ENCODE peak calls at places on chromosomes 3 and 15, in eight cellular contexts. One of them, this sample, is unnamed.

GRCh38 chr15:27077790-27078189 is 106.8 kb downstream of the GABRG3 start:
- DNase-seq in mesenchymal stem cell: no peak
- DNase-seq in psoas muscle: no peak
- DNase-seq in colonic mucosa: no peak
- DNase-seq in tibial nerve: no peak
- DNase-seq in fibroblast of lung: no peak
- DNase-seq in aorta: no peak
- DNase-seq in CD4-positive, alpha-beta T cell: no peak
- DNase-seq in this sample: no peak

GRCh38 chr3:126956361-126956760 is 26.6 kb upstream of the PLXNA1 start:
- DNase-seq in mesenchymal stem cell: no peak
- DNase-seq in psoas muscle: no peak
- DNase-seq in colonic mucosa: no peak
- DNase-seq in tibial nerve: no peak
- DNase-seq in fibroblast of lung: no peak
- DNase-seq in aorta: peak; percentile 33
- DNase-seq in CD4-positive, alpha-beta T cell: no peak
- DNase-seq in this sample: no peak

GRCh38 chr3:13780432-13781173 is 99.3 kb downstream of the WNT7A start:
- DNase-seq in mesenchymal stem cell: no peak
- DNase-seq in psoas muscle: no peak
- DNase-seq in colonic mucosa: no peak
- DNase-seq in tibial nerve: no peak
- DNase-seq in fibroblast of lung: no peak
- DNase-seq in aorta: peak; percentile 30
- DNase-seq in CD4-positive, alpha-beta T cell: no peak
- DNase-seq in this sample: no peak

GRCh38 chr3:136042608-136043221 is 77.2 kb downstream of the PPP2R3A start:
- DNase-seq in mesenchymal stem cell: peak; percentile 66
- DNase-seq in psoas muscle: no peak
- DNase-seq in colonic mucosa: no peak
- DNase-seq in tibial nerve: no peak
- DNase-seq in fibroblast of lung: peak; percentile 79
- DNase-seq in aorta: no peak
- DNase-seq in CD4-positive, alpha-beta T cell: no peak
- DNase-seq in this sample: peak; percentile 13

GRCh38 chr3:161108840-161109239 is 3.7 kb upstream of the B3GALNT1 start:
- DNase-seq in mesenchymal stem cell: peak; percentile 30
- DNase-seq in psoas muscle: no peak
- DNase-seq in colonic mucosa: no peak
- DNase-seq in tibial nerve: no peak
- DNase-seq in fibroblast of lung: peak; percentile 51
- DNase-seq in aorta: no peak
- DNase-seq in CD4-positive, alpha-beta T cell: no peak
- DNase-seq in this sample: no peak

GRCh38 chr15:27592036-27592725 is 506.9 kb downstream of the OCA2 start:
- DNase-seq in mesenchymal stem cell: no peak
- DNase-seq in psoas muscle: no peak
- DNase-seq in colonic mucosa: no peak
- DNase-seq in tibial nerve: no peak
- DNase-seq in fibroblast of lung: peak; percentile 28
- DNase-seq in aorta: no peak
- DNase-seq in CD4-positive, alpha-beta T cell: no peak
- DNase-seq in this sample: no peak

GRCh38 chr3:56314842-56315241 is 153.4 kb downstream of the ERC2 start:
- DNase-seq in mesenchymal stem cell: peak; percentile 49
- DNase-seq in psoas muscle: peak; percentile 29
- DNase-seq in colonic mucosa: no peak
- DNase-seq in tibial nerve: no peak
- DNase-seq in fibroblast of lung: peak; percentile 11
- DNase-seq in aorta: no peak
- DNase-seq in CD4-positive, alpha-beta T cell: no peak
- DNase-seq in this sample: no peak

GRCh38 chr3:50204804-50205718 is at the start of gene SLC38A3:
- DNase-seq in mesenchymal stem cell: no peak
- DNase-seq in psoas muscle: no peak
- DNase-seq in colonic mucosa: no peak
- DNase-seq in tibial nerve: no peak
- DNase-seq in fibroblast of lung: no peak
- DNase-seq in aorta: no peak
- DNase-seq in CD4-positive, alpha-beta T cell: no peak
- DNase-seq in this sample: no peak

GRCh38 chr3:112579697-112580096 is 17.9 kb downstream of the SLC35A5 start:
- DNase-seq in mesenchymal stem cell: no peak
- DNase-seq in psoas muscle: no peak
- DNase-seq in colonic mucosa: no peak
- DNase-seq in tibial nerve: no peak
- DNase-seq in fibroblast of lung: peak; percentile 4
- DNase-seq in aorta: no peak
- DNase-seq in CD4-positive, alpha-beta T cell: no peak
- DNase-seq in this sample: no peak

GRCh38 chr3:197882580-197882979 is 67.4 kb upstream of the RPL35A start:
- DNase-seq in mesenchymal stem cell: no peak
- DNase-seq in psoas muscle: no peak
- DNase-seq in colonic mucosa: no peak
- DNase-seq in tibial nerve: no peak
- DNase-seq in fibroblast of lung: no peak
- DNase-seq in aorta: no peak
- DNase-seq in CD4-positive, alpha-beta T cell: no peak
- DNase-seq in this sample: no peak

GRCh38 chr3:18656410-18656809 is 231.3 kb upstream of the SATB1 start:
- DNase-seq in mesenchymal stem cell: no peak
- DNase-seq in psoas muscle: no peak
- DNase-seq in colonic mucosa: no peak
- DNase-seq in tibial nerve: no peak
- DNase-seq in fibroblast of lung: no peak
- DNase-seq in aorta: no peak
- DNase-seq in CD4-positive, alpha-beta T cell: no peak
- DNase-seq in this sample: no peak

GRCh38 chr15:52107238-52107637 is 5.3 kb downstream of the BCL2L10 start:
- DNase-seq in mesenchymal stem cell: no peak
- DNase-seq in psoas muscle: no peak
- DNase-seq in colonic mucosa: no peak
- DNase-seq in tibial nerve: no peak
- DNase-seq in fibroblast of lung: no peak
- DNase-seq in aorta: no peak
- DNase-seq in CD4-positive, alpha-beta T cell: no peak
- DNase-seq in this sample: no peak

GRCh38 chr3:184154909-184155643 is at the start of gene DVL3:
- DNase-seq in mesenchymal stem cell: peak; percentile 64
- DNase-seq in psoas muscle: peak; percentile 80
- DNase-seq in colonic mucosa: peak; percentile 61
- DNase-seq in tibial nerve: peak; percentile 33
- DNase-seq in fibroblast of lung: peak; percentile 71
- DNase-seq in aorta: peak; percentile 81
- DNase-seq in CD4-positive, alpha-beta T cell: peak; percentile 29
- DNase-seq in this sample: peak; percentile 45

GRCh38 chr15:89652131-89652530 is 3.1 kb downstream of the KIF7 start:
- DNase-seq in mesenchymal stem cell: no peak
- DNase-seq in psoas muscle: no peak
- DNase-seq in colonic mucosa: no peak
- DNase-seq in tibial nerve: no peak
- DNase-seq in fibroblast of lung: no peak
- DNase-seq in aorta: no peak
- DNase-seq in CD4-positive, alpha-beta T cell: no peak
- DNase-seq in this sample: no peak

GRCh38 chr15:33293619-33294309 is 17.0 kb upstream of the RYR3 start:
- DNase-seq in mesenchymal stem cell: no peak
- DNase-seq in psoas muscle: no peak
- DNase-seq in colonic mucosa: no peak
- DNase-seq in tibial nerve: no peak
- DNase-seq in fibroblast of lung: peak; percentile 23
- DNase-seq in aorta: no peak
- DNase-seq in CD4-positive, alpha-beta T cell: no peak
- DNase-seq in this sample: no peak

GRCh38 chr3:8239718-8240698 is 261.6 kb upstream of the LMCD1 start:
- DNase-seq in mesenchymal stem cell: peak; percentile 62
- DNase-seq in psoas muscle: no peak
- DNase-seq in colonic mucosa: peak; percentile 25
- DNase-seq in tibial nerve: no peak
- DNase-seq in fibroblast of lung: peak; percentile 73
- DNase-seq in aorta: no peak
- DNase-seq in CD4-positive, alpha-beta T cell: peak; percentile 6
- DNase-seq in this sample: peak; percentile 1

GRCh38 chr3:57709559-57709958 is 16.7 kb upstream of the DENND6A start:
- DNase-seq in mesenchymal stem cell: no peak
- DNase-seq in psoas muscle: no peak
- DNase-seq in colonic mucosa: no peak
- DNase-seq in tibial nerve: no peak
- DNase-seq in fibroblast of lung: no peak
- DNase-seq in aorta: no peak
- DNase-seq in CD4-positive, alpha-beta T cell: no peak
- DNase-seq in this sample: no peak

GRCh38 chr15:89035658-89036057 is 52.6 kb upstream of the ABHD2 start:
- DNase-seq in mesenchymal stem cell: no peak
- DNase-seq in psoas muscle: no peak
- DNase-seq in colonic mucosa: no peak
- DNase-seq in tibial nerve: no peak
- DNase-seq in fibroblast of lung: no peak
- DNase-seq in aorta: no peak
- DNase-seq in CD4-positive, alpha-beta T cell: no peak
- DNase-seq in this sample: no peak

GRCh38 chr3:57228734-57229505 is 1.4 kb downstream of the APPL1 start:
- DNase-seq in mesenchymal stem cell: peak; percentile 77
- DNase-seq in psoas muscle: no peak
- DNase-seq in colonic mucosa: peak; percentile 28
- DNase-seq in tibial nerve: no peak
- DNase-seq in fibroblast of lung: peak; percentile 63
- DNase-seq in aorta: no peak
- DNase-seq in CD4-positive, alpha-beta T cell: no peak
- DNase-seq in this sample: no peak

DNA sequence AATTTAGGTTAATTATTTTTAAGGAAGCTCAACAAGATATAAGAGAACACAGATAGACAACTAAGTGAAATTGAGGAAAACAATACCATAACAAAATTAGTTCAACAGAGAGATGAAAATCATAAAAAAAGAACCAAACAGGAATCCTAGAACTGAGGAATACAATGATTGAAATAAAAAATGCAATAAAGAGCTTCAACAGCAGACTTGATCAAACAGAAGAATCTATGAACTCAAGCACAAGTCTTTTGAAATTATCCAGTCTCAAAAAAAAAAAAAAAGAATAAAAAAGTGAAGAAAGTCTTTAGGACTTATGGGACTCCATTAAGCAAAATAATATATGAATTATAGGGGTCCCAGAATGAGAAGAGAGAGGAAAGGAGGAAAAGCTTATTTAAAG is 42.0 kb upstream of the GNB4 start:
- DNase-seq in mesenchymal stem cell: no peak
- DNase-seq in psoas muscle: no peak
- DNase-seq in colonic mucosa: no peak
- DNase-seq in tibial nerve: no peak
- DNase-seq in fibroblast of lung: no peak
- DNase-seq in aorta: no peak
- DNase-seq in CD4-positive, alpha-beta T cell: no peak
- DNase-seq in this sample: no peak
- H3K9me3 ChIP-seq in mesenchymal stem cell: peaks cover 64% of the 10 kb centered on the region
- H3K9me3 ChIP-seq in psoas muscle: peaks cover 40% of the 10 kb centered on the region
- H3K9me3 ChIP-seq in colonic mucosa: no peaks in the 10 kb centered on the region
- H3K9me3 ChIP-seq in tibial nerve: peaks cover 13% of the 10 kb centered on the region
- H3K9me3 ChIP-seq in fibroblast of lung: no peaks in the 10 kb centered on the region
- H3K9me3 ChIP-seq in aorta: peaks cover 9% of the 10 kb centered on the region
- H3K9me3 ChIP-seq in CD4-positive, alpha-beta T cell: peaks cover 39% of the 10 kb centered on the region
- H3K9me3 ChIP-seq in this sample: peaks cover 37% of the 10 kb centered on the region

DNA sequence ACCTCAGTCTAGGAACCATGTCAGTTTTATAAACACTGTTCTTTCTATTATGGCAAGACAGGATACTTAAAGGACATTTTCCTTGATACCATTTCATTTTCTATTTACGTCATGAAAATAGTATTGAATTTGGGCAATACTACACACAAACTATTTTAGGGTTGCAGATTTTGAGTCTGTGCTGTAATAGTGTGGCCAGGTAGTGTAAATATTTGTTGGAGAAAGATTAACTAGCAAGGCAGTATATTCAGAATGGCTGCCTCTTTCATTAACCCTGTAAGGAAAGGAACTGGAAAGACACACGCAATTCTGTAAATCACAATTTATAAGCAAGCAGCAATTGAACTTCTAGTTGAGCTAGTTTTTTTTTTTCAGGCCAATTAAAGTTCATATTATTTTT is 2.0 kb downstream of the CTXND1 start:
- DNase-seq in mesenchymal stem cell: no peak
- DNase-seq in psoas muscle: no peak
- DNase-seq in colonic mucosa: no peak
- DNase-seq in tibial nerve: no peak
- DNase-seq in fibroblast of lung: no peak
- DNase-seq in aorta: no peak
- DNase-seq in CD4-positive, alpha-beta T cell: no peak
- DNase-seq in this sample: no peak
- H3K27me3 ChIP-seq in mesenchymal stem cell: peaks cover 99% of the 10 kb centered on the region
- H3K27me3 ChIP-seq in psoas muscle: peaks cover 3% of the 10 kb centered on the region
- H3K27me3 ChIP-seq in colonic mucosa: peaks cover 30% of the 10 kb centered on the region
- H3K27me3 ChIP-seq in tibial nerve: peaks cover 29% of the 10 kb centered on the region
- H3K27me3 ChIP-seq in fibroblast of lung: peaks cover 35% of the 10 kb centered on the region
- H3K27me3 ChIP-seq in aorta: no peaks in the 10 kb centered on the region
- H3K27me3 ChIP-seq in CD4-positive, alpha-beta T cell: peaks cover 63% of the 10 kb centered on the region
- H3K27me3 ChIP-seq in this sample: peaks cover 28% of the 10 kb centered on the region

GRCh38 chr3:15269091-15269989 is 63.0 kb downstream of the SH3BP5 start:
- DNase-seq in mesenchymal stem cell: peak; percentile 96
- DNase-seq in psoas muscle: peak; percentile 90
- DNase-seq in colonic mucosa: peak; percentile 64
- DNase-seq in tibial nerve: peak; percentile 84
- DNase-seq in fibroblast of lung: peak; percentile 92
- DNase-seq in aorta: peak; percentile 92
- DNase-seq in CD4-positive, alpha-beta T cell: peak; percentile 85
- DNase-seq in this sample: peak; percentile 76
- H3K27ac ChIP-seq in mesenchymal stem cell: peak overlapping the region; percentile 82
- H3K27ac ChIP-seq in psoas muscle: peak overlapping the region; percentile 39
- H3K27ac ChIP-seq in colonic mucosa: peak overlapping the region; percentile 27
- H3K27ac ChIP-seq in tibial nerve: peak overlapping the region; percentile 74
- H3K27ac ChIP-seq in fibroblast of lung: no peak overlapping the region
- H3K27ac ChIP-seq in aorta: peak overlapping the region; percentile 22
- H3K27ac ChIP-seq in CD4-positive, alpha-beta T cell: peak overlapping the region; percentile 30
- H3K27ac ChIP-seq in this sample: peak overlapping the region; percentile 87

DNA sequence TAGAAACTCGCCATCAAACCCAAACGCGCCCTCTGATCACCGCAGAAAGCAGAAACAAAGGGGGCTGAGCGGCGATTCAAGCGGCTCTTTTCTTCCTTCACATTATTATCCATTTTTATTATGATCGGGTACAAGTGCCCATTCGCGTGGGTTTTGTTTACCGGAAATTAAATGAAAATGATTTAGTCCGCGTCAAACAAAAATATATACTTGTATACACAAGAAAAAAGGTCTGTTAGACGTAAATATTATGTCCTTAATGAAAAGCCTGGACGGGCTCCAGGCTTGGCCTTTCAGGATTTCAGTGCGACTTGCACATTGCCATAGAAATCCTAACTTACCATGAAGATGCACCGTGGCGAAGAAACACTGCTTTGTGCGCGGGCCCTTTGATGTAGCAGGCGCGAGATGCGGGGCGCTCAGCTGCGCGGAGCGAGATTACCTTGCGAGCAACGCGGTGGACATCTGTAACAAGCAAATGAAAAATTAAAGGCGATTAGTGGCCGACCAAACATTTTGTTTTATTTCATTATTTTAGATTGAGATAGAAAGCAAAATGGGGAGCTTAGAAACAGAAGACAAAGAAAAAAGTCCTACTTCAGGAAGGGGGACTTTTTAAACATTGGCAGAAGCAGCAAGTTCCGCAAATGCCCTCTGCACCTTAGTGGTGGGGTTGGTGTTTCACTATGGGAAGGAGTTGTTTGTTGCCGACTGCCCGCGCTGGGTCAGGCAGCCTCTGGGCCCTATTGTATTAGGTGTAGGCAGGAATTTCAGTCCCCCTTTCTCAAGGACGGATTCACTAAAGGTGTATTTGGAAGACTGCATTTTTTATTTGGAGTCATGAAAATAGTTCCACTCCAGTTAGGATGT is 17.7 kb downstream of the ZIC4 start:
- DNase-seq in mesenchymal stem cell: no peak
- DNase-seq in psoas muscle: no peak
- DNase-seq in colonic mucosa: no peak
- DNase-seq in tibial nerve: no peak
- DNase-seq in fibroblast of lung: no peak
- DNase-seq in aorta: no peak
- DNase-seq in CD4-positive, alpha-beta T cell: no peak
- DNase-seq in this sample: no peak
- H3K9me3 ChIP-seq in mesenchymal stem cell: peaks cover 6% of the 10 kb centered on the region
- H3K9me3 ChIP-seq in psoas muscle: no peaks in the 10 kb centered on the region
- H3K9me3 ChIP-seq in colonic mucosa: no peaks in the 10 kb centered on the region
- H3K9me3 ChIP-seq in tibial nerve: no peaks in the 10 kb centered on the region
- H3K9me3 ChIP-seq in fibroblast of lung: no peaks in the 10 kb centered on the region
- H3K9me3 ChIP-seq in aorta: peaks cover 2% of the 10 kb centered on the region
- H3K9me3 ChIP-seq in CD4-positive, alpha-beta T cell: peaks cover 5% of the 10 kb centered on the region
- H3K9me3 ChIP-seq in this sample: peaks cover 3% of the 10 kb centered on the region